ENCODE peak calls at places on chromosomes 3 and 15, in six cellular contexts. G is GM12865, E is GM10248, U is psoas muscle, P is neural progenitor cell, X is omental fat pad. K is an unnamed sample.

GRCh38 chr3:141445990-141446389 is 40.8 kb upstream of the RASA2 start:
- DNase-seq in P (no peak), G (no peak), X (no peak), E (no peak), U (no peak), K (no peak)

GRCh38 chr3:81910244-81910852 is 148.9 kb upstream of the GBE1 start:
- DNase-seq in X (no peak), U (no peak), P (peak), E (peak), G (peak), K (peak)

GRCh38 chr3:54427951-54428871 is 305.9 kb downstream of the CACNA2D3 start:
- DNase-seq in U (peak), X (no peak), E (peak), P (peak), G (peak), K (peak)

GRCh38 chr3:158791259-158791920 is 10.5 kb upstream of the MFSD1 start:
- DNase-seq in P (peak), U (no peak), G (peak), X (no peak), E (peak), K (peak)

GRCh38 chr15:82850731-82851130 is 41.3 kb downstream of the WHAMM start:
- DNase-seq in U (no peak), E (no peak), P (no peak), X (no peak), G (no peak), K (no peak)

GRCh38 chr3:99909714-99910508 is 92.2 kb downstream of the CMSS1 start:
- DNase-seq in E (no peak), P (no peak), X (no peak), U (no peak), G (peak), K (no peak)

GRCh38 chr15:66387176-66388056 is 704 bp downstream of the MAP2K1 start:
- DNase-seq in U (peak), P (peak), X (peak), E (peak), G (peak), K (peak)

GRCh38 chr3:10757821-10758130 is 58.3 kb upstream of the SLC6A11 start:
- DNase-seq in P (no peak), X (no peak), U (no peak), E (no peak), G (no peak), K (no peak)

GRCh38 chr15:60585743-60586708 is 107.1 kb upstream of the ICE2 start:
- DNase-seq in P (peak), E (peak), U (no peak), G (peak), X (no peak), K (peak)

GRCh38 chr3:137669519-137670060 is 94.5 kb upstream of the SOX14 start:
- DNase-seq in P (no peak), E (no peak), G (no peak), X (no peak), U (no peak), K (no peak)

GRCh38 chr3:149085828-149086231 is 503 bp downstream of the HLTF start:
- DNase-seq in E (peak), U (no peak), P (peak), G (peak), X (no peak), K (peak)

GRCh38 chr3:15387171-15387581 is 40.2 kb downstream of the METTL6 start:
- DNase-seq in X (no peak), E (no peak), U (no peak), G (no peak), P (no peak), K (no peak)

GRCh38 chr3:97232635-97233034 is 418.2 kb downstream of the EPHA6 start:
- DNase-seq in X (no peak), P (no peak), U (no peak), G (no peak), E (no peak), K (no peak)

GRCh38 chr3:99458013-99458412 is 180.4 kb upstream of the COL8A1 start:
- DNase-seq in X (no peak), G (peak), U (no peak), P (no peak), E (no peak), K (no peak)

GRCh38 chr3:72629191-72629611 is 219.0 kb downstream of the SHQ1 start:
- DNase-seq in U (no peak), E (peak), G (peak), X (no peak), P (no peak), K (peak)

GRCh38 chr15:63344737-63345390 is 36.8 kb downstream of the CA12 start:
- DNase-seq in E (no peak), X (no peak), U (no peak), G (no peak), P (no peak), K (no peak)

GRCh38 chr3:65963787-65964707 is 74.7 kb downstream of the MAGI1 start:
- DNase-seq in E (peak), X (no peak), P (no peak), G (peak), U (no peak), K (peak)

GRCh38 chr15:79408041-79408440 is 24.1 kb upstream of the MINAR1 start:
- DNase-seq in G (no peak), X (no peak), U (no peak), P (no peak), E (no peak), K (no peak)

GRCh38 chr15:30023798-30024295 is 58.9 kb upstream of the GOLGA8J start:
- DNase-seq in U (no peak), E (no peak), X (no peak), G (no peak), P (no peak), K (no peak)

GRCh38 chr3:38387862-38388261 is 41.3 kb downstream of the XYLB start:
- DNase-seq in G (no peak), X (no peak), P (no peak), U (no peak), E (no peak), K (no peak)

GRCh38 chr3:131704084-131704483 is 201.3 kb upstream of the MRPL3 start:
- DNase-seq in E (no peak), P (no peak), G (no peak), X (no peak), U (no peak), K (no peak)

GRCh38 chr15:88769161-88769971 is 33.9 kb upstream of the ACAN start:
- DNase-seq in G (no peak), X (no peak), P (peak), E (no peak), U (no peak), K (no peak)

GRCh38 chr3:12966847-12967750 is 106.1 kb downstream of the IQSEC1 start:
- DNase-seq in P (no peak), G (no peak), E (peak), X (no peak), U (peak), K (no peak)

GRCh38 chr3:74633021-74633420 is 18.6 kb upstream of the CNTN3 start:
- DNase-seq in E (no peak), G (no peak), U (no peak), P (no peak), X (no peak), K (no peak)

GRCh38 chr3:195440379-195440778 is 2.4 kb downstream of the ACAP2 start:
- DNase-seq in G (peak), X (no peak), P (no peak), E (no peak), U (no peak), K (peak)

GRCh38 chr3:8864570-8865350 is 95.3 kb upstream of the OXTR start:
- DNase-seq in G (peak), E (no peak), X (no peak), P (no peak), U (no peak), K (no peak)

GRCh38 chr3:67610458-67610857 is 44.0 kb downstream of the SUCLG2 start:
- DNase-seq in E (no peak), P (no peak), X (no peak), U (no peak), G (no peak), K (no peak)

GRCh38 chr3:50269977-50270413 is 1.0 kb downstream of the SEMA3B start:
- DNase-seq in U (no peak), P (no peak), E (no peak), X (no peak), G (no peak), K (no peak)

GRCh38 chr3:5071061-5071460 is 51.0 kb upstream of the ARL8B start:
- DNase-seq in G (no peak), U (no peak), X (no peak), P (no peak), E (no peak), K (no peak)
- TF ChIP-seq CTCF in G (no peak), U (no peak), X (no peak), P (no peak), E (no peak), K (no peak)

DNA sequence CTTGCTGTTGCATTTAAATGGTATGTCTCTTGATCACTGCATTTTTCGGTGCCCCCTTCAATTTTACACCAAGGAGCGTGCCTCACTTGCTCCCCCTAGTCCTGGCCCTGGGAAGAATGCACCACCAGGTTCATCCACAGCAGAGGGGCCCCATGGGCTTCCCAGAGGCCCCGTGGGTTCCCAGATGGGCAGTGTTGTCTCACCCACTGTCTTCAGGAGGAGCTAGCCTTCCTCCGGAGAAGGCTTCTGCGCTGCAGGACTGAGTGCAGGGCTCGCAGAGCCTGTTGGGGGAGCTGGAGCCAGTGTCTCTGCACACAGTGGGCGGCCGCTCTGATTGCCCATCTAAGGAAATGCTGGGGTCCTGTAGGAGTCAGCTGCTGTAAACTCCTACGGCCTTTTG is 45.9 kb downstream of the POLR2M start:
- DNase-seq in G (no peak), U (peak), P (peak), E (no peak), X (no peak), K (no peak)
- TF ChIP-seq CTCF in G (no peak), U (peak), P (peak), E (no peak), X (no peak), K (peak)

DNA sequence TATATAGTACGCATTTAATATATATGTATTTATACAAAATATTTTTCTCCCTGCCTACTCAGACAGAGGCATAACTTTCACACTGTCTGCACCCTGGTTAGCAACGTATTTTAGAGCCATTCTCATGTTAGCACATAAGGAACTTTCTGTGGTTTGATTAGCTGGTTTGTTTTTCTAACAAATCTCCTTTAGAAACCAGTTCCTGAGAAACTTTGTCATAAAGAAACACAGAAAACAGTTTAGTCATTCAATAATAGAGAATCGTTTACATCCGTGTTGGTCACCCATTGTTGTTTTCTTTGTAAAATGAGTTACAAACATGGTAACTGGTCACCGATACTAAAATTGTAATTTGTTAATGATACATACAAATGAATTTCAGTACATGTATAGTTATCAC is 5.9 kb upstream of the NGRN start:
- DNase-seq in U (no peak), X (no peak), E (peak), G (peak), P (no peak), K (peak)
- TF ChIP-seq CTCF in U (no peak), X (no peak), E (no peak), G (no peak), P (no peak), K (no peak)

GRCh38 chr15:57640935-57641682 is 49.4 kb downstream of the MYZAP start:
- DNase-seq in E (peak), U (no peak), X (no peak), P (peak), G (peak), K (peak)
- TF ChIP-seq CTCF in E (peak), U (peak), X (no peak), P (peak), G (peak), K (peak)

GRCh38 chr3:122985539-122985938 is 42.0 kb downstream of the SEMA5B start:
- DNase-seq in U (no peak), G (no peak), E (no peak), P (peak), X (no peak), K (no peak)

GRCh38 chr3:122984007-122984406 is 43.6 kb downstream of the SEMA5B start:
- DNase-seq in E (no peak), U (no peak), X (no peak), P (peak), G (no peak), K (no peak)

GRCh38 chr3:122984650-122985049 is 42.9 kb downstream of the SEMA5B start:
- DNase-seq in G (no peak), E (no peak), X (no peak), P (no peak), U (no peak), K (no peak)

GRCh38 chr3:122978569-122978968 is 49.0 kb downstream of the SEMA5B start:
- DNase-seq in P (no peak), U (no peak), G (no peak), X (no peak), E (no peak), K (no peak)

GRCh38 chr3:122982202-122983185 is 45.1 kb downstream of the SEMA5B start:
- DNase-seq in U (no peak), X (no peak), P (peak), G (no peak), E (no peak), K (no peak)
- TF ChIP-seq CTCF in U (no peak), X (no peak), P (peak), G (no peak), E (no peak), K (no peak)

GRCh38 chr15:44286814-44287555 is 1.5 kb upstream of the GOLM2 start:
- DNase-seq in G (no peak), X (no peak), E (no peak), P (no peak), U (no peak), K (no peak)
- TF ChIP-seq CTCF in G (no peak), X (no peak), E (no peak), P (no peak), U (peak), K (no peak)

GRCh38 chr3:134677196-134677986 is 26.6 kb upstream of the KY start:
- DNase-seq in G (peak), P (peak), E (peak), U (peak), X (no peak), K (peak)
- TF ChIP-seq CTCF in G (peak), P (peak), E (peak), U (peak), X (no peak), K (peak)

DNA sequence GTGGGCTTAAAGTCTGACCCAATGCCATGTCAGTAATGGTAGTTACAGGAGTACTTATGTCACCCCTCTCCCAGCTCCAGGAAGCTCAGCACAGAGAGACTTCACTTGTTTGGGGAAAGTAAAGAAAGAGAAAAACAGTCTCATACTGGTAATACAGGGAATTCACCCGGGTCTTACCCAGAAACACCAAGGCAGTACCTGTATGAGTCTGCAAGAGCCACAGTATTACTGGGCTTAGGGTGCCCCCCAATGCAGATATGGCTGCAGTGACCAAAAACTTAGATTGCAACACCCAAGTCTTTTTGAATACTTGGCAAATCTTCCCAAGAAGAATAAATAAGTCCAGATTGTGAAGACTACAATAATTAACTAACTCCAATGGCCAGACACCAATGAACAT is 622.1 kb downstream of the IGSF11 start:
- DNase-seq in X (no peak), U (no peak), G (peak), E (no peak), P (no peak), K (no peak)
- TF ChIP-seq CTCF in X (no peak), U (no peak), G (peak), E (peak), P (no peak), K (peak)

DNA sequence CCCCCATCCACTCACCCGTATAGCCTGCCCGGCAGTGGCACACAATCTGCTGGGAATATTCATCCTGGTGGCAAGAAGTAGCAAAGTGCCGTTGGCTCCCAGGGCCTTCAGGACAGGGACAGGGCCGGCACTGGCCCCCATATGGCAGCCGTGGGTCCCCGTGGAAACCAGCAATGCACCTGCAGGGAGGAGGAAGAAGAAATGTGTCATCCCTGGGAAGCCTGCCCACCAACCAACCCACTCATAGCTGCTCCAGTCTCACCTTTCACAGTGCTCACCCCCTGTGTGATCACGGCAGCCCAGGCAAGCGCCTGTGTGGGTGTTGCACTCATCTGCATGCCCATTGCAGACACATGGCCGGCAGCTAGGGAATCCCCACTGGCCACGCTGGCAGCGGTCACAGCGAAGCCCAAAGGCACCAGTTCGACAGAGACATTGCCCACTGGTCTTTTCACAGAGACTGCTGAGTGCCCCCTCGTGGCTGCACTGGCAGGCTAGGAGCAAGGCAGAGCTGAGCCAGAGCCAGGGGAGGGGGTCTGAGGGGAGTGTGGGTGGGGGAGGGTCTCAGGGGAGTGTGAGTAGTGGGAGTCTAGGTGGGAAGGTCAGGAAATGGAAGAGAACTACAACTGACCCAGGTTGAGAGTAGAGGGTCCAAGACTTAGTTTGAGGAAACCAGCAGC is 4.5 kb upstream of the USP19 start:
- DNase-seq in U (no peak), X (no peak), E (no peak), G (peak), P (no peak), K (no peak)
- TF ChIP-seq CTCF in U (no peak), X (no peak), E (peak), G (peak), P (peak), K (peak)

DNA sequence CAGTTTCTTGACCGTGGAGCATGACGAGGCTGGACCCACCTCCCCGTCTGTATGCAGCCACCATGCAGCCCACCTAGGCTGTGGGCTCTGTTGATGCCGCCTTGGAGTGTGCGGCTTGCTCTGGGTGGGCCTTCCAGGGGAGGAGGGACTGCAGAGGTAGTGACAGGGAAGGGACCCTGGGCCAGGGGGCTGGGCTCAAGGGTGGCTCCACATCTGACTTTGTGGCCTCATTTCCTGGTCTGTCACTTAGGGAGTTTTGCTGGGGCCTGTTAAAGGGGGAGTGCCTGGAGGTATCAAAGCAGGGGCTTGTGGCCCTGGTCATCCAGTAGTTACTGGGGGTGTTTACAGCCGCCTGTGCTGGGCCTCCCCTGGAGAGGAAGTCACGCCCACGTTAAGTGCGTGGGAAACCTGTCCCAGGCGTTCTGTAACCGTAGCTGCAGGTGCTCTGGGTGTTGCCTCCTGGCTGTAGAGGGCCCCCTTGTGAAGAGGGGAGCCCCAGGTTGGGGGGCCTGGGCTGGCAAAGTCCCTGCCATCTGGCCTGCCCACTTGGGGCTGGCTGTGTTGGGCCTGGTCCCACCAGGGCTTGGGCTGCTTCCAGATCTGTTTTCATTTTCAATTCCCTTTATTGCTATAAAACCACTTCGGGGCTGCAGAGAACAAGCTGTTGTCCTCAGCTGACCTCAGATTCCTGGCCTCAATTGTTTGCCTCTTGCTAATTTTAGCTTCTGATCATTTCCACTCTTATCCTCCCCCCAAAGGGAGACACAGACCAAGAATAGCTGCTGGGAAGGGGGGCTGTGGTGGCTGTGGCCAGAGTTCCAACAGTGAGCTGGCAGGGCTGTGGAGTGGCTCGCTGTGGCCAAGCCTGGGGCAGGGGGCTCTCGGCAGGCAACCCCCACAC is 26.5 kb downstream of the KLF13 start:
- DNase-seq in X (no peak), G (peak), E (peak), P (no peak), U (peak), K (peak)
- TF ChIP-seq CTCF in X (no peak), G (no peak), E (peak), P (no peak), U (no peak), K (peak)

K was measured in GM13977.